ENCODE peak calls at places on chromosomes 11 and 22, in eight cellular contexts. One of them, this sample, is unnamed.

GRCh38 chr11:18111005-18111404 is 5.1 kb upstream of the SAAL1 start:
- DNase-seq in GM06990: no peak
- DNase-seq in bronchial epithelial cell: no peak
- DNase-seq in fibroblast of lung: no peak
- DNase-seq in cardiac fibroblast: no peak
- DNase-seq in HCT116: no peak
- DNase-seq in left ventricle myocardium inferior: no peak
- DNase-seq in fibroblast of the aortic adventitia: no peak
- DNase-seq in this sample: no peak

GRCh38 chr11:112469376-112469775 is 208.7 kb upstream of the PLET1 start:
- DNase-seq in GM06990: no peak
- DNase-seq in bronchial epithelial cell: no peak
- DNase-seq in fibroblast of lung: no peak
- DNase-seq in cardiac fibroblast: no peak
- DNase-seq in HCT116: no peak
- DNase-seq in left ventricle myocardium inferior: no peak
- DNase-seq in fibroblast of the aortic adventitia: no peak
- DNase-seq in this sample: no peak

GRCh38 chr22:19872779-19873137 is 18.1 kb upstream of the GNB1L start:
- DNase-seq in GM06990: no peak
- DNase-seq in bronchial epithelial cell: no peak
- DNase-seq in fibroblast of lung: no peak
- DNase-seq in cardiac fibroblast: no peak
- DNase-seq in HCT116: no peak
- DNase-seq in left ventricle myocardium inferior: no peak
- DNase-seq in fibroblast of the aortic adventitia: no peak
- DNase-seq in this sample: no peak

GRCh38 chr22:45476814-45477213 is 25.9 kb upstream of the FBLN1 start:
- DNase-seq in GM06990: no peak
- DNase-seq in bronchial epithelial cell: no peak
- DNase-seq in fibroblast of lung: peak
- DNase-seq in cardiac fibroblast: no peak
- DNase-seq in HCT116: no peak
- DNase-seq in left ventricle myocardium inferior: no peak
- DNase-seq in fibroblast of the aortic adventitia: no peak
- DNase-seq in this sample: no peak

GRCh38 chr22:30344447-30345200 is 12.1 kb downstream of the SF3A1 start:
- DNase-seq in GM06990: no peak
- DNase-seq in bronchial epithelial cell: no peak
- DNase-seq in fibroblast of lung: no peak
- DNase-seq in cardiac fibroblast: no peak
- DNase-seq in HCT116: no peak
- DNase-seq in left ventricle myocardium inferior: no peak
- DNase-seq in fibroblast of the aortic adventitia: no peak
- DNase-seq in this sample: no peak

GRCh38 chr11:1092919-1093318 is 18.2 kb downstream of the MUC2 start:
- DNase-seq in GM06990: no peak
- DNase-seq in bronchial epithelial cell: no peak
- DNase-seq in fibroblast of lung: no peak
- DNase-seq in cardiac fibroblast: no peak
- DNase-seq in HCT116: no peak
- DNase-seq in left ventricle myocardium inferior: no peak
- DNase-seq in fibroblast of the aortic adventitia: no peak
- DNase-seq in this sample: no peak

GRCh38 chr11:119196833-119197483 is 9.2 kb upstream of the CBL start:
- DNase-seq in GM06990: no peak
- DNase-seq in bronchial epithelial cell: peak
- DNase-seq in fibroblast of lung: peak
- DNase-seq in cardiac fibroblast: peak
- DNase-seq in HCT116: peak
- DNase-seq in left ventricle myocardium inferior: no peak
- DNase-seq in fibroblast of the aortic adventitia: peak
- DNase-seq in this sample: peak

GRCh38 chr22:50115693-50116092 is 25.9 kb downstream of the MOV10L1 start:
- DNase-seq in GM06990: no peak
- DNase-seq in bronchial epithelial cell: no peak
- DNase-seq in fibroblast of lung: peak
- DNase-seq in cardiac fibroblast: peak
- DNase-seq in HCT116: no peak
- DNase-seq in left ventricle myocardium inferior: no peak
- DNase-seq in fibroblast of the aortic adventitia: peak
- DNase-seq in this sample: no peak

GRCh38 chr22:20656902-20657836 is 116.7 kb upstream of the SERPIND1 start:
- DNase-seq in GM06990: no peak
- DNase-seq in bronchial epithelial cell: no peak
- DNase-seq in fibroblast of lung: no peak
- DNase-seq in cardiac fibroblast: peak
- DNase-seq in HCT116: peak
- DNase-seq in left ventricle myocardium inferior: no peak
- DNase-seq in fibroblast of the aortic adventitia: peak
- DNase-seq in this sample: no peak

GRCh38 chr11:122698390-122698789 is 42.9 kb downstream of the UBASH3B start:
- DNase-seq in GM06990: no peak
- DNase-seq in bronchial epithelial cell: no peak
- DNase-seq in fibroblast of lung: no peak
- DNase-seq in cardiac fibroblast: no peak
- DNase-seq in HCT116: no peak
- DNase-seq in left ventricle myocardium inferior: no peak
- DNase-seq in fibroblast of the aortic adventitia: no peak
- DNase-seq in this sample: no peak
- H3K4me3 ChIP-seq in GM06990: no peak
- H3K4me3 ChIP-seq in bronchial epithelial cell: no peak
- H3K4me3 ChIP-seq in fibroblast of lung: no peak
- H3K4me3 ChIP-seq in cardiac fibroblast: no peak
- H3K4me3 ChIP-seq in HCT116: no peak
- H3K4me3 ChIP-seq in left ventricle myocardium inferior: no peak
- H3K4me3 ChIP-seq in fibroblast of the aortic adventitia: no peak
- H3K4me3 ChIP-seq in this sample: no peak

GRCh38 chr11:94449029-94449428 is 44.6 kb downstream of the MRE11 start:
- DNase-seq in GM06990: no peak
- DNase-seq in bronchial epithelial cell: no peak
- DNase-seq in fibroblast of lung: no peak
- DNase-seq in cardiac fibroblast: no peak
- DNase-seq in HCT116: no peak
- DNase-seq in left ventricle myocardium inferior: no peak
- DNase-seq in fibroblast of the aortic adventitia: no peak
- DNase-seq in this sample: no peak

GRCh38 chr11:94450061-94450460 is 43.6 kb downstream of the MRE11 start:
- DNase-seq in GM06990: no peak
- DNase-seq in bronchial epithelial cell: peak
- DNase-seq in fibroblast of lung: peak
- DNase-seq in cardiac fibroblast: peak
- DNase-seq in HCT116: no peak
- DNase-seq in left ventricle myocardium inferior: no peak
- DNase-seq in fibroblast of the aortic adventitia: peak
- DNase-seq in this sample: peak

GRCh38 chr11:94449437-94449836 is 44.2 kb downstream of the MRE11 start:
- DNase-seq in GM06990: no peak
- DNase-seq in bronchial epithelial cell: peak
- DNase-seq in fibroblast of lung: peak
- DNase-seq in cardiac fibroblast: peak
- DNase-seq in HCT116: no peak
- DNase-seq in left ventricle myocardium inferior: no peak
- DNase-seq in fibroblast of the aortic adventitia: peak
- DNase-seq in this sample: peak

GRCh38 chr11:94455861-94456260 is 37.8 kb downstream of the MRE11 start:
- DNase-seq in GM06990: no peak
- DNase-seq in bronchial epithelial cell: peak
- DNase-seq in fibroblast of lung: no peak
- DNase-seq in cardiac fibroblast: no peak
- DNase-seq in HCT116: peak
- DNase-seq in left ventricle myocardium inferior: no peak
- DNase-seq in fibroblast of the aortic adventitia: no peak
- DNase-seq in this sample: no peak

GRCh38 chr11:94452988-94453387 is 40.7 kb downstream of the MRE11 start:
- DNase-seq in GM06990: no peak
- DNase-seq in bronchial epithelial cell: no peak
- DNase-seq in fibroblast of lung: no peak
- DNase-seq in cardiac fibroblast: no peak
- DNase-seq in HCT116: no peak
- DNase-seq in left ventricle myocardium inferior: no peak
- DNase-seq in fibroblast of the aortic adventitia: no peak
- DNase-seq in this sample: no peak
- H3K4me3 ChIP-seq in GM06990: no peak
- H3K4me3 ChIP-seq in bronchial epithelial cell: no peak
- H3K4me3 ChIP-seq in fibroblast of lung: no peak
- H3K4me3 ChIP-seq in cardiac fibroblast: no peak
- H3K4me3 ChIP-seq in HCT116: no peak
- H3K4me3 ChIP-seq in left ventricle myocardium inferior: no peak
- H3K4me3 ChIP-seq in fibroblast of the aortic adventitia: no peak
- H3K4me3 ChIP-seq in this sample: no peak

GRCh38 chr22:38456272-38456837 is 1.4 kb upstream of the KCNJ4 start:
- DNase-seq in GM06990: no peak
- DNase-seq in bronchial epithelial cell: no peak
- DNase-seq in fibroblast of lung: no peak
- DNase-seq in cardiac fibroblast: no peak
- DNase-seq in HCT116: no peak
- DNase-seq in left ventricle myocardium inferior: no peak
- DNase-seq in fibroblast of the aortic adventitia: no peak
- DNase-seq in this sample: no peak
- H3K4me3 ChIP-seq in GM06990: no peak
- H3K4me3 ChIP-seq in bronchial epithelial cell: no peak
- H3K4me3 ChIP-seq in fibroblast of lung: no peak
- H3K4me3 ChIP-seq in cardiac fibroblast: no peak
- H3K4me3 ChIP-seq in HCT116: no peak
- H3K4me3 ChIP-seq in left ventricle myocardium inferior: peak
- H3K4me3 ChIP-seq in fibroblast of the aortic adventitia: no peak
- H3K4me3 ChIP-seq in this sample: no peak

DNA sequence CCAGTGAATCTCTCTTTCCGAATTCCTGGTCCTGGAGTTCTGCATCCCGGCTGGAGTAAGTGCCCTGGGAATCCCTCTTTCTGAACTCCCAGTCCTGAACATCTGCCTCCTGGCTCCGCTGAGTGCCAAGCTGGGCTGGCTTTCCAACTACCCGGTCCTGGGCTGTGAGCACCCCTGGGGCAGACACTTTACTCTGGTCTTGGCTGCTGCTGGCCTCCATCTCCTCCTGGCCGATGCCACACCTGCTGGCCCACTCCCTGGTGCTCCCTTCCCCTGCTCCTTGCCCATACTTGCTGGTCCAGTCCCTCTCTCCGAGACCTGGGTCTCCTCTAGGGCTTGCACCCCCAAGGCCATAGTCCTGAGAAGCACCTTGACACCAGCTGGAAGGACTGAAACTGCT is 14.7 kb downstream of the TNKS1BP1 start:
- DNase-seq in GM06990: no peak
- DNase-seq in bronchial epithelial cell: no peak
- DNase-seq in fibroblast of lung: no peak
- DNase-seq in cardiac fibroblast: no peak
- DNase-seq in HCT116: no peak
- DNase-seq in left ventricle myocardium inferior: no peak
- DNase-seq in fibroblast of the aortic adventitia: no peak
- DNase-seq in this sample: no peak
- H3K4me3 ChIP-seq in GM06990: no peak
- H3K4me3 ChIP-seq in bronchial epithelial cell: peak
- H3K4me3 ChIP-seq in fibroblast of lung: no peak
- H3K4me3 ChIP-seq in cardiac fibroblast: no peak
- H3K4me3 ChIP-seq in HCT116: no peak
- H3K4me3 ChIP-seq in left ventricle myocardium inferior: peak
- H3K4me3 ChIP-seq in fibroblast of the aortic adventitia: peak
- H3K4me3 ChIP-seq in this sample: no peak

DNA sequence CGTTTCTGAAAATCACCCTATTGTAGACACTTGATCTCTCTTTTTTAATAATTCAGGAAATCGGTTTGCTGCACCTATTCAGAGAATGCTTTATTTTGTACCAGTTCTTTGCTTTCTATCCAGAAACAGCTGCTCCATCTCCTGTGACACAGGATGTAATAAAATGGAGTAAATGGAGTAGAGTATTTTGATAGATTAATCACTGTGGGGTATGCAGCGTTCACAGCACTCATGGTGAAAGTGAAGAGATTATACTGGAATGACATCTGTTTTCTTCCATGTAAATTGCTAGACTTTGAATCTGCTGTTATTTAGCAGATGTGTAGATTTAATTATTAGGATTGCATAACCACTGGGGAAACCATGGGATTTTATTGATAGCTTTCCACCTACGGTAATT is 227.3 kb upstream of the ARHGAP42 start:
- DNase-seq in GM06990: no peak
- DNase-seq in bronchial epithelial cell: no peak
- DNase-seq in fibroblast of lung: no peak
- DNase-seq in cardiac fibroblast: no peak
- DNase-seq in HCT116: no peak
- DNase-seq in left ventricle myocardium inferior: no peak
- DNase-seq in fibroblast of the aortic adventitia: no peak
- DNase-seq in this sample: no peak
- H3K4me3 ChIP-seq in GM06990: no peak
- H3K4me3 ChIP-seq in bronchial epithelial cell: no peak
- H3K4me3 ChIP-seq in fibroblast of lung: no peak
- H3K4me3 ChIP-seq in cardiac fibroblast: no peak
- H3K4me3 ChIP-seq in HCT116: no peak
- H3K4me3 ChIP-seq in left ventricle myocardium inferior: no peak
- H3K4me3 ChIP-seq in fibroblast of the aortic adventitia: no peak
- H3K4me3 ChIP-seq in this sample: no peak

GRCh38 chr11:107493117-107493516 is 35.5 kb upstream of the CWF19L2 start:
- DNase-seq in GM06990: no peak
- DNase-seq in bronchial epithelial cell: peak
- DNase-seq in fibroblast of lung: no peak
- DNase-seq in cardiac fibroblast: peak
- DNase-seq in HCT116: no peak
- DNase-seq in left ventricle myocardium inferior: no peak
- DNase-seq in fibroblast of the aortic adventitia: peak
- DNase-seq in this sample: peak

GRCh38 chr11:107496011-107496410 is 38.4 kb upstream of the CWF19L2 start:
- DNase-seq in GM06990: no peak
- DNase-seq in bronchial epithelial cell: peak
- DNase-seq in fibroblast of lung: peak
- DNase-seq in cardiac fibroblast: peak
- DNase-seq in HCT116: no peak
- DNase-seq in left ventricle myocardium inferior: no peak
- DNase-seq in fibroblast of the aortic adventitia: peak
- DNase-seq in this sample: peak

GRCh38 chr11:107494036-107494435 is 36.4 kb upstream of the CWF19L2 start:
- DNase-seq in GM06990: no peak
- DNase-seq in bronchial epithelial cell: no peak
- DNase-seq in fibroblast of lung: no peak
- DNase-seq in cardiac fibroblast: no peak
- DNase-seq in HCT116: no peak
- DNase-seq in left ventricle myocardium inferior: no peak
- DNase-seq in fibroblast of the aortic adventitia: no peak
- DNase-seq in this sample: no peak

DNA sequence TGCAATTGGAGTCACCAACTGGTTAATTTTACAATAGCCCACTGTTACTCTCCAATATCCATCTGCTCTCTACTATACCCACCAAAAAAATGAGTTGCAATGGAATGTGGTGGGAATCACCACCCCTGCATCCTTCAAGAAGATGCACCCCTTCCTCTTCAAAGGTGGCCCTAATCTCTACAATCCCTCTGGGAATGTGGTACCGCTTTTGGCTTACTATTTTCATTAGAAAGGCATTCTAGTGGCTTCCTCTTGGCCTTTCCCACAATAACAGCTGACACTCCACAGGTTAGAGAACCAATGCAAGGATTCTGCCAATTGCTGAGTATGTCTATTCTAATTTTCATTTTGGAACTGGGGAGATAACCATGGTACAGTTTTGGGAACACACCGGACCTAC is 33.2 kb upstream of the CWF19L2 start:
- DNase-seq in GM06990: no peak
- DNase-seq in bronchial epithelial cell: no peak
- DNase-seq in fibroblast of lung: no peak
- DNase-seq in cardiac fibroblast: no peak
- DNase-seq in HCT116: no peak
- DNase-seq in left ventricle myocardium inferior: no peak
- DNase-seq in fibroblast of the aortic adventitia: no peak
- DNase-seq in this sample: no peak
- H3K4me3 ChIP-seq in GM06990: no peak
- H3K4me3 ChIP-seq in bronchial epithelial cell: no peak
- H3K4me3 ChIP-seq in fibroblast of lung: no peak
- H3K4me3 ChIP-seq in cardiac fibroblast: no peak
- H3K4me3 ChIP-seq in HCT116: no peak
- H3K4me3 ChIP-seq in left ventricle myocardium inferior: no peak
- H3K4me3 ChIP-seq in fibroblast of the aortic adventitia: no peak
- H3K4me3 ChIP-seq in this sample: no peak

GRCh38 chr11:45388472-45388871 is 102.3 kb upstream of the SYT13 start:
- DNase-seq in GM06990: no peak
- DNase-seq in bronchial epithelial cell: no peak
- DNase-seq in fibroblast of lung: no peak
- DNase-seq in cardiac fibroblast: no peak
- DNase-seq in HCT116: no peak
- DNase-seq in left ventricle myocardium inferior: no peak
- DNase-seq in fibroblast of the aortic adventitia: peak
- DNase-seq in this sample: no peak
- H3K4me3 ChIP-seq in GM06990: no peak
- H3K4me3 ChIP-seq in bronchial epithelial cell: no peak
- H3K4me3 ChIP-seq in fibroblast of lung: no peak
- H3K4me3 ChIP-seq in cardiac fibroblast: no peak
- H3K4me3 ChIP-seq in HCT116: no peak
- H3K4me3 ChIP-seq in left ventricle myocardium inferior: no peak
- H3K4me3 ChIP-seq in fibroblast of the aortic adventitia: no peak
- H3K4me3 ChIP-seq in this sample: no peak

This sample was measured in astrocyte of the spinal cord.